ENCODE peak calls at places on chromosome 5, in six cellular contexts. F, S, E, A, Z and O are unnamed samples.

GRCh38 chr5:77394064-77394716 is 97.9 kb downstream of the WDR41 start:
- DNase-seq in F (no peak), S (no peak), E (no peak), A (no peak), Z (no peak), O (no peak)

GRCh38 chr5:135269828-135270545 is 129.0 kb downstream of the MACROH2A1 start:
- DNase-seq in F (no peak), S (no peak), E (no peak), A (no peak), Z (peak), O (peak)

GRCh38 chr5:111353035-111353434 is 128.9 kb downstream of the CAMK4 start:
- DNase-seq in F (no peak), S (no peak), E (no peak), A (no peak), Z (no peak), O (no peak)

GRCh38 chr5:116557669-116558271 is 16.9 kb downstream of the SEMA6A start:
- DNase-seq in F (peak), S (no peak), E (no peak), A (no peak), Z (peak), O (peak)

GRCh38 chr5:176817864-176818377 is 7.6 kb downstream of the UNC5A start:
- DNase-seq in F (peak), S (no peak), E (no peak), A (no peak), Z (peak), O (peak)

GRCh38 chr5:136213919-136214493 is 21.0 kb upstream of the SMIM32 start:
- DNase-seq in F (no peak), S (no peak), E (no peak), A (no peak), Z (no peak), O (no peak)

GRCh38 chr5:134510970-134511795 is 14.3 kb upstream of the JADE2 start:
- DNase-seq in F (peak), S (no peak), E (no peak), A (no peak), Z (peak), O (peak)

GRCh38 chr5:81819556-81820314 is 68.8 kb upstream of the SSBP2 start:
- DNase-seq in F (no peak), S (no peak), E (no peak), A (no peak), Z (peak), O (no peak)

GRCh38 chr5:86766103-86766502 is 148.4 kb downstream of the COX7C start:
- DNase-seq in F (no peak), S (no peak), E (no peak), A (no peak), Z (no peak), O (no peak)

GRCh38 chr5:137336161-137336560 is 163.0 kb downstream of the SPOCK1 start:
- DNase-seq in F (no peak), S (no peak), E (no peak), A (no peak), Z (no peak), O (no peak)

DNA sequence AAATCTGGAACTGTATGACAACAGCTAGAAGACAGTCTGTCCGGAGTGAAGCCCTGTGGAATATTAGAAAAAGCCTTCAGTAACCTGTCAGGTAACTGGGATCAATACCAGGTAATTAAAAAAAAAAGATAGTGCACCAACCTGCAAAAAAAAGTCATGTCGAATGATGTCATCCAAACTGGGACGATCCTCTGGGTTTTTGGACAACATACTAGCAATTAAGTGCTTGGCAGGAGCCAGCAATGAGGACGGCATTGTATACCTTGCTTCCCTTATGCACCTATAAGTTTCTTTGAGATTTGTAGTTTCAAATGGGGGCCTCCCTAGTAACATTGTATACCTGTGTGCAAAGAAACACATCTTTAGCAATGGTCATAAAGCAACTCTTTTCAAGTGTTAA is 2.8 kb downstream of the PLK2 start:
- DNase-seq in F (no peak), S (no peak), E (no peak), A (no peak), Z (no peak), O (no peak)
- H3K27ac ChIP-seq in F (no peak), S (peak), E (peak), A (no peak), Z (no peak), O (no peak)

GRCh38 chr5:156906807-156907206 is 56.2 kb downstream of the TIMD4 start:
- DNase-seq in F (no peak), S (no peak), E (no peak), A (no peak), Z (no peak), O (no peak)
- H3K27ac ChIP-seq in F (no peak), S (no peak), E (no peak), A (no peak), Z (no peak), O (no peak)

GRCh38 chr5:88890070-88890781 is 7.2 kb upstream of the MEF2C start:
- DNase-seq in F (no peak), S (no peak), E (no peak), A (no peak), Z (no peak), O (no peak)
- H3K27ac ChIP-seq in F (no peak), S (peak), E (peak), A (peak), Z (no peak), O (no peak)

GRCh38 chr5:113546711-113547159 is 33.2 kb downstream of the YTHDC2 start:
- DNase-seq in F (no peak), S (no peak), E (no peak), A (no peak), Z (peak), O (no peak)
- H3K27ac ChIP-seq in F (no peak), S (no peak), E (no peak), A (no peak), Z (peak), O (no peak)

GRCh38 chr5:156681276-156681675 is 168.8 kb upstream of the PPP1R2B start:
- DNase-seq in F (no peak), S (no peak), E (no peak), A (no peak), Z (no peak), O (no peak)
- H3K27ac ChIP-seq in F (no peak), S (no peak), E (no peak), A (no peak), Z (no peak), O (no peak)

DNA sequence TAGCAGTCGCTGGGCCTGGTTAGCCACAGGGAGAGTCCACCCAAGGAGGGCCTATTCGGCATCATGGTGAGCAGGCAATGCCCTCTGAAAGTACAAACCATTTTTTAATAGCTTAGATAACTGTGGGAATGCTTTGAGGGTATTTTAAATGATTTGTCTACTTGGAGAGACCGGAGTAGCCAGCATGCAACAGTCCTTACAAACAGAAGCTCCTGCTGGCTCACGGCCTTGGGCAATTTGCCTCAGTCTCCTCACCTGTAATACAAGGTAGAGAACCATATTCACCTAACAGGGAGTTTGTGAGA is 128.8 kb downstream of the COL23A1 start:
- DNase-seq in F (no peak), S (no peak), E (no peak), A (no peak), Z (no peak), O (no peak)
- H3K27ac ChIP-seq in F (peak), S (peak), E (no peak), A (no peak), Z (no peak), O (no peak)

GRCh38 chr5:142929602-142930001 is 159.4 kb downstream of the ARHGAP26 start:
- DNase-seq in F (no peak), S (peak), E (no peak), A (peak), Z (no peak), O (no peak)
- H3K27ac ChIP-seq in F (no peak), S (peak), E (peak), A (no peak), Z (no peak), O (no peak)

DNA sequence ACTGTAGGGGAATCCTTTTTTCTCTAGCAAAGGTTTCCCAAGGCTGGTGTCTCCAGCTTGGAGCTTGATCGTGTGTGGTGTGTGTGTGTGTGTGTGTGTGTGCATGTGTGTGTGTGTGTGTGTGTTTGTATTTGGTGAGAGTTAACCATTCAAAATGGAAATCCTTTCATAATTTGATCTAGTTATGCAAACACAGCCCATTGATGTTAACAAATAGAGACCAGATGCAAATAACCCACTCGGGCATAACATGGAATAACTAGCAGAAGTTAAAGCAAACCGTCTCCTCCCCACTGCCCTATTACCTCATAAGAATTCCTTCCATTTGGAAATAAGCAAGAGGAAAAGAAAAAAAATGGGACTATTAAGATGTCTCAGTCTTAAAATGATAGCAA is 24.9 kb upstream of the ZSWIM6 start:
- DNase-seq in F (no peak), S (no peak), E (no peak), A (no peak), Z (no peak), O (no peak)
- H3K27ac ChIP-seq in F (no peak), S (no peak), E (no peak), A (no peak), Z (peak), O (no peak)

GRCh38 chr5:95824747-95825146 is 2.2 kb upstream of the GLRX start:
- DNase-seq in F (no peak), S (no peak), E (no peak), A (no peak), Z (no peak), O (no peak)
- H3K27ac ChIP-seq in F (no peak), S (peak), E (peak), A (peak), Z (peak), O (no peak)

DNA sequence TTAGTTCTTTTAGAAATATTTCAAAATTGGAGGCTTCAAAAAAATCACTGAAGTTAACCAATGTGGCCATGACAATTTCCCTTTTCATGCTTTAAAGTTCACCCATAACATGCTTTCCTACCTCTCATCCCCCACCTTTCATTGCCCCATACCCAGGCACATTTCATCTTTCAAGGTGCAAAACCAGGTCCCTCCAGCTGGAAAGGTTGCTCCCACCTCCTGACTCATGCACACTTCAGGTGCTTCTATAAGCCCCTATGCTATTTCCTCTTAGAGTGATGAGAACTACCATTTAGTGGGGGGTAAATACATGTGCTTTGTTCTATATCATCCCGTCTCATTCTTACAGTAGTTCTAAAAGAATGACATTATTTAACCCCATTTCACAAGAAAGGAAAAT is 15.4 kb downstream of the FYB1 start:
- DNase-seq in F (no peak), S (no peak), E (no peak), A (no peak), Z (no peak), O (no peak)
- H3K27ac ChIP-seq in F (no peak), S (no peak), E (no peak), A (no peak), Z (no peak), O (no peak)